ENCODE peak calls at places on chromosomes 5 and 9, in eight cellular contexts. One of them, this sample, is unnamed.

GRCh38 chr9:92665836-92666235 is 4.1 kb downstream of the IPPK start:
- DNase-seq in dorsolateral prefrontal cortex: no peak
- DNase-seq in fibroblast of lung: no peak
- DNase-seq in amniotic stem cell: no peak
- DNase-seq in KBM-7: no peak
- DNase-seq in cardiac muscle cell: no peak
- DNase-seq in brain microvascular endothelial cell: no peak
- DNase-seq in CD8-positive, alpha-beta T cell: no peak
- DNase-seq in this sample: no peak

GRCh38 chr5:75152861-75153260 is 83.8 kb downstream of the ANKRD31 start:
- DNase-seq in amniotic stem cell: no peak
- DNase-seq in cardiac muscle cell: no peak
- DNase-seq in brain microvascular endothelial cell: no peak
- DNase-seq in KBM-7: no peak
- DNase-seq in fibroblast of lung: no peak
- DNase-seq in CD8-positive, alpha-beta T cell: no peak
- DNase-seq in dorsolateral prefrontal cortex: no peak
- DNase-seq in this sample: no peak

GRCh38 chr5:160506006-160507004 is 84.7 kb downstream of the PTTG1 start:
- DNase-seq in cardiac muscle cell: no peak
- DNase-seq in dorsolateral prefrontal cortex: peak; percentile 77
- DNase-seq in brain microvascular endothelial cell: peak; percentile 70
- DNase-seq in amniotic stem cell: no peak
- DNase-seq in KBM-7: peak; percentile 78
- DNase-seq in fibroblast of lung: peak; percentile 57
- DNase-seq in CD8-positive, alpha-beta T cell: peak; percentile 42
- DNase-seq in this sample: peak; percentile 79

GRCh38 chr5:113371788-113372196 is 63.0 kb downstream of the TSSK1B start:
- DNase-seq in KBM-7: no peak
- DNase-seq in amniotic stem cell: no peak
- DNase-seq in CD8-positive, alpha-beta T cell: no peak
- DNase-seq in dorsolateral prefrontal cortex: no peak
- DNase-seq in fibroblast of lung: peak; percentile 88
- DNase-seq in cardiac muscle cell: no peak
- DNase-seq in brain microvascular endothelial cell: no peak
- DNase-seq in this sample: no peak

GRCh38 chr5:177370488-177371119 is 12.9 kb downstream of the RGS14 start:
- DNase-seq in brain microvascular endothelial cell: peak; percentile 87
- DNase-seq in amniotic stem cell: peak; percentile 82
- DNase-seq in CD8-positive, alpha-beta T cell: peak; percentile 52
- DNase-seq in KBM-7: no peak
- DNase-seq in dorsolateral prefrontal cortex: peak; percentile 67
- DNase-seq in fibroblast of lung: peak; percentile 86
- DNase-seq in cardiac muscle cell: peak; percentile 96
- DNase-seq in this sample: no peak

GRCh38 chr9:70479880-70480291 is 65.4 kb upstream of the KLF9 start:
- DNase-seq in KBM-7: peak; percentile 38
- DNase-seq in fibroblast of lung: peak; percentile 84
- DNase-seq in brain microvascular endothelial cell: peak; percentile 64
- DNase-seq in CD8-positive, alpha-beta T cell: no peak
- DNase-seq in dorsolateral prefrontal cortex: no peak
- DNase-seq in cardiac muscle cell: no peak
- DNase-seq in amniotic stem cell: no peak
- DNase-seq in this sample: no peak

GRCh38 chr9:95078934-95079333 is 238.6 kb downstream of the FANCC start:
- DNase-seq in brain microvascular endothelial cell: no peak
- DNase-seq in cardiac muscle cell: peak; percentile 89
- DNase-seq in fibroblast of lung: no peak
- DNase-seq in dorsolateral prefrontal cortex: no peak
- DNase-seq in amniotic stem cell: no peak
- DNase-seq in KBM-7: no peak
- DNase-seq in CD8-positive, alpha-beta T cell: no peak
- DNase-seq in this sample: no peak

GRCh38 chr9:111610149-111610548 is 10.7 kb upstream of the PTGR1 start:
- DNase-seq in amniotic stem cell: no peak
- DNase-seq in KBM-7: no peak
- DNase-seq in cardiac muscle cell: no peak
- DNase-seq in brain microvascular endothelial cell: no peak
- DNase-seq in CD8-positive, alpha-beta T cell: no peak
- DNase-seq in dorsolateral prefrontal cortex: no peak
- DNase-seq in fibroblast of lung: no peak
- DNase-seq in this sample: no peak

GRCh38 chr9:38081356-38082108 is 12.5 kb upstream of the SHB start:
- DNase-seq in cardiac muscle cell: no peak
- DNase-seq in KBM-7: no peak
- DNase-seq in dorsolateral prefrontal cortex: no peak
- DNase-seq in fibroblast of lung: peak; percentile 51
- DNase-seq in CD8-positive, alpha-beta T cell: no peak
- DNase-seq in amniotic stem cell: no peak
- DNase-seq in brain microvascular endothelial cell: no peak
- DNase-seq in this sample: no peak

GRCh38 chr9:100346836-100347235 is 5.9 kb downstream of the TEX10 start:
- DNase-seq in brain microvascular endothelial cell: no peak
- DNase-seq in fibroblast of lung: peak; percentile 67
- DNase-seq in KBM-7: no peak
- DNase-seq in CD8-positive, alpha-beta T cell: no peak
- DNase-seq in amniotic stem cell: no peak
- DNase-seq in dorsolateral prefrontal cortex: no peak
- DNase-seq in cardiac muscle cell: no peak
- DNase-seq in this sample: no peak

GRCh38 chr9:96317335-96317980 is 15.5 kb upstream of the HSD17B3 start:
- DNase-seq in brain microvascular endothelial cell: peak; percentile 37
- DNase-seq in dorsolateral prefrontal cortex: no peak
- DNase-seq in KBM-7: peak; percentile 61
- DNase-seq in CD8-positive, alpha-beta T cell: peak; percentile 20
- DNase-seq in amniotic stem cell: no peak
- DNase-seq in fibroblast of lung: peak; percentile 45
- DNase-seq in cardiac muscle cell: peak; percentile 77
- DNase-seq in this sample: no peak

GRCh38 chr5:141681695-141682641 is at the start of gene ARAP3:
- DNase-seq in cardiac muscle cell: peak; percentile 71
- DNase-seq in KBM-7: peak; percentile 43
- DNase-seq in CD8-positive, alpha-beta T cell: peak; percentile 42
- DNase-seq in brain microvascular endothelial cell: peak; percentile 81
- DNase-seq in amniotic stem cell: peak; percentile 57
- DNase-seq in dorsolateral prefrontal cortex: no peak
- DNase-seq in fibroblast of lung: peak; percentile 86
- DNase-seq in this sample: peak; percentile 10

GRCh38 chr5:85049020-85049419 is 664.3 kb upstream of the EDIL3 start:
- DNase-seq in amniotic stem cell: peak; percentile 77
- DNase-seq in brain microvascular endothelial cell: peak; percentile 55
- DNase-seq in cardiac muscle cell: peak; percentile 55
- DNase-seq in CD8-positive, alpha-beta T cell: no peak
- DNase-seq in KBM-7: peak; percentile 2
- DNase-seq in dorsolateral prefrontal cortex: no peak
- DNase-seq in fibroblast of lung: peak; percentile 79
- DNase-seq in this sample: no peak

GRCh38 chr5:139794067-139794846 is 1.4 kb upstream of the PSD2 start:
- DNase-seq in fibroblast of lung: no peak
- DNase-seq in amniotic stem cell: no peak
- DNase-seq in KBM-7: no peak
- DNase-seq in brain microvascular endothelial cell: no peak
- DNase-seq in cardiac muscle cell: no peak
- DNase-seq in CD8-positive, alpha-beta T cell: no peak
- DNase-seq in dorsolateral prefrontal cortex: no peak
- DNase-seq in this sample: no peak

GRCh38 chr9:38316166-38316765 is 76.2 kb upstream of the ALDH1B1 start:
- DNase-seq in dorsolateral prefrontal cortex: no peak
- DNase-seq in cardiac muscle cell: no peak
- DNase-seq in amniotic stem cell: no peak
- DNase-seq in brain microvascular endothelial cell: no peak
- DNase-seq in KBM-7: no peak
- DNase-seq in fibroblast of lung: no peak
- DNase-seq in CD8-positive, alpha-beta T cell: no peak
- DNase-seq in this sample: no peak

GRCh38 chr5:60248900-60249299 is 355.4 kb upstream of the PDE4D start:
- DNase-seq in CD8-positive, alpha-beta T cell: no peak
- DNase-seq in dorsolateral prefrontal cortex: no peak
- DNase-seq in KBM-7: peak; percentile 99
- DNase-seq in brain microvascular endothelial cell: no peak
- DNase-seq in fibroblast of lung: no peak
- DNase-seq in cardiac muscle cell: no peak
- DNase-seq in amniotic stem cell: no peak
- DNase-seq in this sample: no peak

GRCh38 chr9:12766357-12766756 is 8.5 kb upstream of the LURAP1L start:
- DNase-seq in amniotic stem cell: no peak
- DNase-seq in KBM-7: no peak
- DNase-seq in fibroblast of lung: no peak
- DNase-seq in brain microvascular endothelial cell: no peak
- DNase-seq in dorsolateral prefrontal cortex: no peak
- DNase-seq in cardiac muscle cell: no peak
- DNase-seq in CD8-positive, alpha-beta T cell: no peak
- DNase-seq in this sample: no peak

GRCh38 chr5:621341-621761 is 9.2 kb downstream of the CEP72 start:
- DNase-seq in brain microvascular endothelial cell: no peak
- DNase-seq in amniotic stem cell: no peak
- DNase-seq in dorsolateral prefrontal cortex: no peak
- DNase-seq in cardiac muscle cell: no peak
- DNase-seq in KBM-7: no peak
- DNase-seq in CD8-positive, alpha-beta T cell: no peak
- DNase-seq in fibroblast of lung: no peak
- DNase-seq in this sample: no peak

GRCh38 chr9:84642618-84643017 is 26.9 kb upstream of the NTRK2 start:
- DNase-seq in dorsolateral prefrontal cortex: no peak
- DNase-seq in brain microvascular endothelial cell: no peak
- DNase-seq in cardiac muscle cell: no peak
- DNase-seq in CD8-positive, alpha-beta T cell: no peak
- DNase-seq in fibroblast of lung: no peak
- DNase-seq in amniotic stem cell: no peak
- DNase-seq in KBM-7: no peak
- DNase-seq in this sample: no peak

GRCh38 chr5:172901012-172901780 is 58.0 kb upstream of the RPL26L1 start:
- DNase-seq in cardiac muscle cell: peak; percentile 14
- DNase-seq in fibroblast of lung: peak; percentile 98
- DNase-seq in CD8-positive, alpha-beta T cell: no peak
- DNase-seq in amniotic stem cell: no peak
- DNase-seq in brain microvascular endothelial cell: peak; percentile 94
- DNase-seq in dorsolateral prefrontal cortex: no peak
- DNase-seq in KBM-7: no peak
- DNase-seq in this sample: no peak

GRCh38 chr5:135391869-135392255 is 7.2 kb downstream of the MACROH2A1 start:
- DNase-seq in KBM-7: no peak
- DNase-seq in dorsolateral prefrontal cortex: no peak
- DNase-seq in cardiac muscle cell: peak; percentile 67
- DNase-seq in fibroblast of lung: no peak
- DNase-seq in amniotic stem cell: no peak
- DNase-seq in CD8-positive, alpha-beta T cell: no peak
- DNase-seq in brain microvascular endothelial cell: no peak
- DNase-seq in this sample: no peak

GRCh38 chr5:178509491-178510057 is 80.6 kb downstream of the COL23A1 start:
- DNase-seq in amniotic stem cell: no peak
- DNase-seq in fibroblast of lung: no peak
- DNase-seq in dorsolateral prefrontal cortex: no peak
- DNase-seq in KBM-7: no peak
- DNase-seq in CD8-positive, alpha-beta T cell: no peak
- DNase-seq in brain microvascular endothelial cell: no peak
- DNase-seq in cardiac muscle cell: no peak
- DNase-seq in this sample: no peak

GRCh38 chr5:8538813-8539212 is 669.9 kb downstream of the MTRR start:
- DNase-seq in CD8-positive, alpha-beta T cell: no peak
- DNase-seq in amniotic stem cell: no peak
- DNase-seq in KBM-7: no peak
- DNase-seq in cardiac muscle cell: no peak
- DNase-seq in fibroblast of lung: no peak
- DNase-seq in brain microvascular endothelial cell: no peak
- DNase-seq in dorsolateral prefrontal cortex: no peak
- DNase-seq in this sample: no peak

This sample was measured in T-helper 22 cell.